ENCODE peak calls at places on chromosomes 2 and 18, in nine cellular contexts. One of them, this sample, is unnamed.

GRCh38 chr2:129775941-129776653 is 203.4 kb upstream of the RAB6C start:
- DNase-seq in HCT116: no peak
- DNase-seq in GM23338: no peak
- DNase-seq in GM23248: no peak
- DNase-seq in OCI-LY7: no peak
- DNase-seq in PC-3: no peak
- DNase-seq in neural progenitor cell: no peak
- DNase-seq in SK-N-SH: no peak
- DNase-seq in hepatocyte: no peak
- DNase-seq in this sample: no peak

GRCh38 chr2:72694715-72695496 is 130.9 kb downstream of the EXOC6B start:
- DNase-seq in HCT116: no peak
- DNase-seq in PC-3: no peak
- DNase-seq in hepatocyte: peak; percentile 64
- DNase-seq in GM23338: peak; percentile 15
- DNase-seq in GM23248: peak; percentile 29
- DNase-seq in SK-N-SH: peak; percentile 58
- DNase-seq in OCI-LY7: no peak
- DNase-seq in neural progenitor cell: peak; percentile 18
- DNase-seq in this sample: no peak

GRCh38 chr2:72138921-72139381 is 8.7 kb downstream of the CYP26B1 start:
- DNase-seq in PC-3: no peak
- DNase-seq in neural progenitor cell: no peak
- DNase-seq in OCI-LY7: no peak
- DNase-seq in SK-N-SH: peak; percentile 27
- DNase-seq in HCT116: no peak
- DNase-seq in GM23338: no peak
- DNase-seq in GM23248: no peak
- DNase-seq in hepatocyte: no peak
- DNase-seq in this sample: no peak

GRCh38 chr18:57644540-57644939 is 22.9 kb upstream of the NARS1 start:
- DNase-seq in GM23338: no peak
- DNase-seq in HCT116: no peak
- DNase-seq in SK-N-SH: no peak
- DNase-seq in PC-3: peak; percentile 41
- DNase-seq in GM23248: peak; percentile 13
- DNase-seq in hepatocyte: no peak
- DNase-seq in OCI-LY7: no peak
- DNase-seq in neural progenitor cell: no peak
- DNase-seq in this sample: no peak

GRCh38 chr18:36415606-36416005 is 118.1 kb downstream of the FHOD3 start:
- DNase-seq in hepatocyte: no peak
- DNase-seq in GM23338: no peak
- DNase-seq in PC-3: no peak
- DNase-seq in OCI-LY7: no peak
- DNase-seq in GM23248: peak; percentile 59
- DNase-seq in neural progenitor cell: no peak
- DNase-seq in HCT116: no peak
- DNase-seq in SK-N-SH: no peak
- DNase-seq in this sample: no peak

GRCh38 chr18:58268849-58269248 is 224.8 kb downstream of the NEDD4L start:
- DNase-seq in SK-N-SH: no peak
- DNase-seq in GM23248: peak; percentile 82
- DNase-seq in OCI-LY7: no peak
- DNase-seq in HCT116: peak; percentile 75
- DNase-seq in PC-3: peak; percentile 96
- DNase-seq in neural progenitor cell: no peak
- DNase-seq in GM23338: no peak
- DNase-seq in hepatocyte: peak; percentile 52
- DNase-seq in this sample: no peak

GRCh38 chr2:233121856-233122255 is 61.7 kb downstream of the INPP5D start:
- DNase-seq in hepatocyte: no peak
- DNase-seq in SK-N-SH: no peak
- DNase-seq in GM23248: no peak
- DNase-seq in HCT116: no peak
- DNase-seq in PC-3: no peak
- DNase-seq in OCI-LY7: no peak
- DNase-seq in GM23338: no peak
- DNase-seq in neural progenitor cell: no peak
- DNase-seq in this sample: no peak

GRCh38 chr2:74345272-74345943 is 2.2 kb upstream of the SLC4A5 start:
- DNase-seq in hepatocyte: no peak
- DNase-seq in OCI-LY7: no peak
- DNase-seq in GM23248: no peak
- DNase-seq in SK-N-SH: no peak
- DNase-seq in GM23338: peak; percentile 15
- DNase-seq in neural progenitor cell: no peak
- DNase-seq in PC-3: no peak
- DNase-seq in HCT116: no peak
- DNase-seq in this sample: no peak

GRCh38 chr2:210203162-210203561 is 22.1 kb downstream of the ACADL start:
- DNase-seq in OCI-LY7: no peak
- DNase-seq in HCT116: no peak
- DNase-seq in GM23338: no peak
- DNase-seq in hepatocyte: no peak
- DNase-seq in GM23248: no peak
- DNase-seq in PC-3: no peak
- DNase-seq in neural progenitor cell: no peak
- DNase-seq in SK-N-SH: no peak
- DNase-seq in this sample: no peak

GRCh38 chr2:241948299-241948897 is 78.9 kb downstream of the RTP5 start:
- DNase-seq in SK-N-SH: no peak
- DNase-seq in OCI-LY7: no peak
- DNase-seq in PC-3: no peak
- DNase-seq in HCT116: no peak
- DNase-seq in GM23248: no peak
- DNase-seq in GM23338: no peak
- DNase-seq in hepatocyte: no peak
- DNase-seq in neural progenitor cell: no peak
- DNase-seq in this sample: no peak

GRCh38 chr2:222290371-222290690 is 8.5 kb downstream of the PAX3 start:
- DNase-seq in OCI-LY7: no peak
- DNase-seq in SK-N-SH: no peak
- DNase-seq in GM23338: no peak
- DNase-seq in hepatocyte: no peak
- DNase-seq in PC-3: no peak
- DNase-seq in HCT116: no peak
- DNase-seq in neural progenitor cell: no peak
- DNase-seq in GM23248: no peak
- DNase-seq in this sample: no peak

GRCh38 chr18:33757037-33757436 is 179.0 kb downstream of the ASXL3 start:
- DNase-seq in GM23248: peak; percentile 78
- DNase-seq in PC-3: no peak
- DNase-seq in hepatocyte: no peak
- DNase-seq in SK-N-SH: no peak
- DNase-seq in OCI-LY7: no peak
- DNase-seq in neural progenitor cell: no peak
- DNase-seq in HCT116: no peak
- DNase-seq in GM23338: no peak
- DNase-seq in this sample: no peak

GRCh38 chr2:62238236-62238635 is 42.3 kb downstream of the B3GNT2 start:
- DNase-seq in SK-N-SH: no peak
- DNase-seq in PC-3: no peak
- DNase-seq in neural progenitor cell: no peak
- DNase-seq in OCI-LY7: no peak
- DNase-seq in GM23248: no peak
- DNase-seq in HCT116: no peak
- DNase-seq in GM23338: no peak
- DNase-seq in hepatocyte: no peak
- DNase-seq in this sample: no peak

GRCh38 chr2:13005048-13005447 is 288.3 kb downstream of the TRIB2 start:
- DNase-seq in GM23338: no peak
- DNase-seq in GM23248: no peak
- DNase-seq in SK-N-SH: no peak
- DNase-seq in neural progenitor cell: no peak
- DNase-seq in PC-3: no peak
- DNase-seq in OCI-LY7: no peak
- DNase-seq in HCT116: no peak
- DNase-seq in hepatocyte: no peak
- DNase-seq in this sample: no peak

GRCh38 chr2:128424806-128425205 is 106.1 kb upstream of the HS6ST1 start:
- DNase-seq in GM23338: no peak
- DNase-seq in OCI-LY7: no peak
- DNase-seq in neural progenitor cell: peak; percentile 35
- DNase-seq in HCT116: no peak
- DNase-seq in PC-3: no peak
- DNase-seq in SK-N-SH: peak; percentile 84
- DNase-seq in GM23248: peak; percentile 47
- DNase-seq in hepatocyte: no peak
- DNase-seq in this sample: no peak

DNA sequence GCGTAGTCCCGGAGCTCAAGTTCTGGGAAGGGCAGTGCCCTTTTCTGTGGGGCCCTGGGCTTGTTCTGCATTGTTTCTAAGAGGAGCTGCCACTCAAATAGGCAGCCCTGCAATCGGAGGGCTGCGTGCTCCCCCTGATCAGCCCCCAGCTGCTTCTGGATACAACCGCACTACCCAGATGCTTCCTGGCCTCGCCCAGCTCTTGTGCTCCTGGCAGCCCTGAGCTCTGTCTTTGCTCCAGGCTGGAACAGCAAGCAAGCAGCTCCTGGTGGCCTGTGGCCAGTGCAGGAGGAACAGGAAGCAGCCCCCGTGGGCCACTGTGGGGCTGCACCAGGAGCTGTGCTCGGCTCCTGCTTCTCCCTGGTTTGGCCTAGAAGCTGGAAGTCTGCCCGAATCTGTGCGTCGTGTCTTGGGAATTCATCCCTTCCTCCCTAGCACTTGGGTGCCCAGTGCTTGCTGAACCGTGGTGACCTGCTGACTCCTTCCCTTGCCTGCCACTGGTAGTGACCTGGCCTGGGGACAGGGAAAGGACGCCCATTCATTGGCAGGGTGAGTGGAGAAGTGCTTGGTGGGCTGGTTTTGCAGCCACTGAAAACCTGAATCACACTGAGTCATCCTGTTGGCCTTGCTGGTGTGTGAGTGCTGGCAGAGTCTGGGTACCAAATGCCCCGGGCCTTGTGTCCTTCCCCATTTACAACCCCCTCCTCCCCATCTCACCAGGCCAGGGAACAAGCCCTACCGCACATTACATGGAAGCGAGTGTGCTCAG is 27.3 kb upstream of the NTSR2 start:
- DNase-seq in GM23248: peak; percentile 87
- DNase-seq in PC-3: peak; percentile 99
- DNase-seq in neural progenitor cell: peak; percentile 24
- DNase-seq in OCI-LY7: no peak
- DNase-seq in HCT116: no peak
- DNase-seq in GM23338: no peak
- DNase-seq in hepatocyte: peak; percentile 26
- DNase-seq in SK-N-SH: peak; percentile 82
- DNase-seq in this sample: no peak
- H2AFZ ChIP-seq in GM23248: peak overlapping the region; percentile 67
- H2AFZ ChIP-seq in PC-3: peak overlapping the region; percentile 31
- H2AFZ ChIP-seq in neural progenitor cell: peak overlapping the region; percentile 60
- H2AFZ ChIP-seq in OCI-LY7: no peak overlapping the region
- H2AFZ ChIP-seq in HCT116: no peak overlapping the region
- H2AFZ ChIP-seq in GM23338: peak overlapping the region; percentile 23
- H2AFZ ChIP-seq in hepatocyte: no peak overlapping the region
- H2AFZ ChIP-seq in SK-N-SH: peak overlapping the region; percentile 72
- H2AFZ ChIP-seq in this sample: no peak overlapping the region

DNA sequence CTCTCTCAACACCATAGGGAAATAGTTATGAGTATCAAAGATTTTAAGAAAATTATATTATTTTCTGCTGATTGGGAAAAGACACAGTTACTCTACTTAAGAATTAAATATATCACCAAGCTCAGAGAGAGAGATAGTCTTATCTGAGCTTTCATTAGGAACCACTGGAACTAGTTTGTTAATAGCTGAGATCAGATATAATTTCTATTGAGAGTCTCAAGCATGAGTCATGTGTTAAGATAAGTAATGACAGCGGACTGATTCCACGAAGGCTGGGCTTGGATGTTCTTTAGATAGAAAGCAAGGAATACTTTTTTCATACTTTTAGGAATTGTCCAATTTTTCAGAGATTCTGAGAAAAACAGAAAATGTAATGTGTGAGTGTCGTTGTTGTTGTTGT is 44.4 kb upstream of the RBM44 start:
- DNase-seq in GM23338: no peak
- DNase-seq in SK-N-SH: no peak
- DNase-seq in neural progenitor cell: no peak
- DNase-seq in hepatocyte: no peak
- DNase-seq in OCI-LY7: no peak
- DNase-seq in PC-3: no peak
- DNase-seq in GM23248: peak; percentile 35
- DNase-seq in HCT116: no peak
- DNase-seq in this sample: no peak
- TF ChIP-seq EZH2phosphoT487 in GM23338: no peak
- TF ChIP-seq EZH2phosphoT487 in SK-N-SH: no peak
- TF ChIP-seq EZH2phosphoT487 in neural progenitor cell: no peak
- TF ChIP-seq EZH2phosphoT487 in hepatocyte: no peak
- TF ChIP-seq EZH2phosphoT487 in OCI-LY7: no peak
- TF ChIP-seq EZH2phosphoT487 in PC-3: no peak
- TF ChIP-seq EZH2phosphoT487 in GM23248: no peak
- TF ChIP-seq EZH2phosphoT487 in HCT116: no peak
- TF ChIP-seq EZH2phosphoT487 in this sample: no peak

GRCh38 chr2:230872968-230873669 is 8.4 kb downstream of the ITM2C start:
- DNase-seq in GM23248: no peak
- DNase-seq in GM23338: no peak
- DNase-seq in hepatocyte: no peak
- DNase-seq in HCT116: no peak
- DNase-seq in SK-N-SH: no peak
- DNase-seq in OCI-LY7: peak; percentile 73
- DNase-seq in neural progenitor cell: no peak
- DNase-seq in PC-3: no peak
- DNase-seq in this sample: peak; percentile 96

GRCh38 chr2:230874456-230874855 is 9.7 kb downstream of the ITM2C start:
- DNase-seq in neural progenitor cell: no peak
- DNase-seq in GM23338: no peak
- DNase-seq in SK-N-SH: no peak
- DNase-seq in hepatocyte: no peak
- DNase-seq in PC-3: no peak
- DNase-seq in OCI-LY7: no peak
- DNase-seq in GM23248: no peak
- DNase-seq in HCT116: no peak
- DNase-seq in this sample: no peak

GRCh38 chr2:230874876-230875275 is 10.1 kb downstream of the ITM2C start:
- DNase-seq in neural progenitor cell: no peak
- DNase-seq in GM23338: no peak
- DNase-seq in GM23248: no peak
- DNase-seq in SK-N-SH: no peak
- DNase-seq in HCT116: no peak
- DNase-seq in hepatocyte: no peak
- DNase-seq in PC-3: no peak
- DNase-seq in OCI-LY7: no peak
- DNase-seq in this sample: no peak

GRCh38 chr2:230872151-230872967 is 7.6 kb downstream of the ITM2C start:
- DNase-seq in SK-N-SH: no peak
- DNase-seq in PC-3: no peak
- DNase-seq in neural progenitor cell: no peak
- DNase-seq in GM23338: no peak
- DNase-seq in OCI-LY7: no peak
- DNase-seq in HCT116: no peak
- DNase-seq in hepatocyte: no peak
- DNase-seq in GM23248: no peak
- DNase-seq in this sample: peak; percentile 48

GRCh38 chr2:230873670-230874401 is 9.1 kb downstream of the ITM2C start:
- DNase-seq in OCI-LY7: peak; percentile 62
- DNase-seq in hepatocyte: no peak
- DNase-seq in HCT116: no peak
- DNase-seq in GM23338: no peak
- DNase-seq in GM23248: no peak
- DNase-seq in PC-3: no peak
- DNase-seq in SK-N-SH: no peak
- DNase-seq in neural progenitor cell: no peak
- DNase-seq in this sample: peak; percentile 68
- H2AFZ ChIP-seq in OCI-LY7: no peak overlapping the region
- H2AFZ ChIP-seq in hepatocyte: no peak overlapping the region
- H2AFZ ChIP-seq in HCT116: no peak overlapping the region
- H2AFZ ChIP-seq in GM23338: no peak overlapping the region
- H2AFZ ChIP-seq in GM23248: no peak overlapping the region
- H2AFZ ChIP-seq in PC-3: no peak overlapping the region
- H2AFZ ChIP-seq in SK-N-SH: no peak overlapping the region
- H2AFZ ChIP-seq in neural progenitor cell: no peak overlapping the region
- H2AFZ ChIP-seq in this sample: no peak overlapping the region

GRCh38 chr2:105455488-105455991 is 56.7 kb upstream of the FHL2 start:
- DNase-seq in OCI-LY7: no peak
- DNase-seq in GM23338: no peak
- DNase-seq in GM23248: peak; percentile 94
- DNase-seq in neural progenitor cell: no peak
- DNase-seq in HCT116: peak; percentile 95
- DNase-seq in hepatocyte: peak; percentile 64
- DNase-seq in PC-3: peak; percentile 100
- DNase-seq in SK-N-SH: peak; percentile 19
- DNase-seq in this sample: no peak
- TF ChIP-seq EZH2phosphoT487 in OCI-LY7: no peak
- TF ChIP-seq EZH2phosphoT487 in GM23338: no peak
- TF ChIP-seq EZH2phosphoT487 in GM23248: peak; percentile 71
- TF ChIP-seq EZH2phosphoT487 in neural progenitor cell: no peak
- TF ChIP-seq EZH2phosphoT487 in HCT116: no peak
- TF ChIP-seq EZH2phosphoT487 in hepatocyte: no peak
- TF ChIP-seq EZH2phosphoT487 in PC-3: no peak
- TF ChIP-seq EZH2phosphoT487 in SK-N-SH: no peak
- TF ChIP-seq EZH2phosphoT487 in this sample: no peak